ENCODE peak calls at places on chromosomes 13 and 19, in six cellular contexts. One of them, this sample, is unnamed.

GRCh38 chr19:28351761-28352160 is 861.2 kb downstream of the UQCRFS1 start:
- DNase-seq in mesendoderm: no peak
- DNase-seq in neuronal stem cell: no peak
- DNase-seq in IMR-90: no peak
- DNase-seq in mesenchymal stem cell: no peak
- DNase-seq in H1: no peak
- DNase-seq in this sample: no peak

GRCh38 chr13:76723551-76724232 is 162.5 kb downstream of the KCTD12 start:
- DNase-seq in IMR-90: peak
- DNase-seq in mesendoderm: peak
- DNase-seq in neuronal stem cell: no peak
- DNase-seq in mesenchymal stem cell: peak
- DNase-seq in H1: peak
- DNase-seq in this sample: peak

GRCh38 chr13:84137292-84137691 is 255.0 kb upstream of the SLITRK1 start:
- DNase-seq in H1: no peak
- DNase-seq in neuronal stem cell: no peak
- DNase-seq in IMR-90: no peak
- DNase-seq in mesendoderm: no peak
- DNase-seq in mesenchymal stem cell: peak
- DNase-seq in this sample: no peak

GRCh38 chr19:29596885-29597525 is 9.1 kb upstream of the POP4 start:
- DNase-seq in neuronal stem cell: peak
- DNase-seq in mesendoderm: peak
- DNase-seq in mesenchymal stem cell: peak
- DNase-seq in IMR-90: peak
- DNase-seq in H1: no peak
- DNase-seq in this sample: peak

GRCh38 chr19:17420267-17420924 is 549 bp downstream of the MVB12A start:
- DNase-seq in IMR-90: no peak
- DNase-seq in neuronal stem cell: no peak
- DNase-seq in mesendoderm: peak
- DNase-seq in mesenchymal stem cell: peak
- DNase-seq in H1: no peak
- DNase-seq in this sample: peak

GRCh38 chr19:44869728-44870470 is 21.2 kb upstream of the TOMM40 start:
- DNase-seq in neuronal stem cell: no peak
- DNase-seq in mesendoderm: no peak
- DNase-seq in IMR-90: peak
- DNase-seq in H1: no peak
- DNase-seq in mesenchymal stem cell: peak
- DNase-seq in this sample: no peak

GRCh38 chr13:109209526-109209925 is 576.9 kb downstream of the IRS2 start:
- DNase-seq in mesenchymal stem cell: no peak
- DNase-seq in H1: no peak
- DNase-seq in IMR-90: no peak
- DNase-seq in neuronal stem cell: no peak
- DNase-seq in mesendoderm: no peak
- DNase-seq in this sample: no peak

GRCh38 chr19:3479819-3480215 is 508 bp downstream of the SMIM24 start:
- DNase-seq in neuronal stem cell: no peak
- DNase-seq in mesendoderm: peak
- DNase-seq in mesenchymal stem cell: peak
- DNase-seq in H1: no peak
- DNase-seq in IMR-90: no peak
- DNase-seq in this sample: no peak

GRCh38 chr19:57305056-57305455 is 15.2 kb upstream of the ZNF543 start:
- DNase-seq in H1: no peak
- DNase-seq in neuronal stem cell: no peak
- DNase-seq in mesenchymal stem cell: peak
- DNase-seq in IMR-90: no peak
- DNase-seq in mesendoderm: no peak
- DNase-seq in this sample: no peak

GRCh38 chr19:1223018-1223855 is 14.6 kb downstream of the CBARP start:
- DNase-seq in mesenchymal stem cell: no peak
- DNase-seq in neuronal stem cell: no peak
- DNase-seq in IMR-90: peak
- DNase-seq in mesendoderm: peak
- DNase-seq in H1: no peak
- DNase-seq in this sample: peak

GRCh38 chr13:68234278-68234677 is 1004.1 kb upstream of the PCDH9 start:
- DNase-seq in neuronal stem cell: no peak
- DNase-seq in mesenchymal stem cell: peak
- DNase-seq in H1: no peak
- DNase-seq in IMR-90: no peak
- DNase-seq in mesendoderm: peak
- DNase-seq in this sample: no peak

GRCh38 chr13:41613984-41614581 is 156.7 kb downstream of the RGCC start:
- DNase-seq in mesendoderm: peak
- DNase-seq in H1: no peak
- DNase-seq in IMR-90: peak
- DNase-seq in mesenchymal stem cell: peak
- DNase-seq in neuronal stem cell: peak
- DNase-seq in this sample: peak

GRCh38 chr13:73618275-73618865 is 515.8 kb downstream of the KLF12 start:
- DNase-seq in neuronal stem cell: no peak
- DNase-seq in mesendoderm: no peak
- DNase-seq in mesenchymal stem cell: no peak
- DNase-seq in H1: no peak
- DNase-seq in IMR-90: no peak
- DNase-seq in this sample: no peak

GRCh38 chr13:98496239-98496668 is 80.7 kb downstream of the STK24 start:
- DNase-seq in IMR-90: peak
- DNase-seq in H1: no peak
- DNase-seq in mesendoderm: no peak
- DNase-seq in neuronal stem cell: no peak
- DNase-seq in mesenchymal stem cell: peak
- DNase-seq in this sample: no peak

GRCh38 chr13:48009298-48009697 is 8.2 kb upstream of the SUCLA2 start:
- DNase-seq in mesendoderm: peak
- DNase-seq in neuronal stem cell: no peak
- DNase-seq in H1: no peak
- DNase-seq in mesenchymal stem cell: peak
- DNase-seq in IMR-90: peak
- DNase-seq in this sample: peak

GRCh38 chr19:42089191-42089750 is 13.3 kb downstream of the ZNF574 start:
- DNase-seq in IMR-90: no peak
- DNase-seq in H1: no peak
- DNase-seq in mesendoderm: no peak
- DNase-seq in mesenchymal stem cell: no peak
- DNase-seq in neuronal stem cell: no peak
- DNase-seq in this sample: no peak

GRCh38 chr19:14515501-14516047 is 2.6 kb downstream of the DNAJB1 start:
- DNase-seq in mesendoderm: no peak
- DNase-seq in H1: no peak
- DNase-seq in mesenchymal stem cell: no peak
- DNase-seq in neuronal stem cell: no peak
- DNase-seq in IMR-90: peak
- DNase-seq in this sample: no peak

GRCh38 chr13:44355643-44356042 is 18.0 kb upstream of the SERP2 start:
- DNase-seq in mesenchymal stem cell: no peak
- DNase-seq in H1: no peak
- DNase-seq in neuronal stem cell: no peak
- DNase-seq in mesendoderm: no peak
- DNase-seq in IMR-90: no peak
- DNase-seq in this sample: no peak
- H3K4ac ChIP-seq in mesenchymal stem cell: no peak
- H3K4ac ChIP-seq in H1: no peak
- H3K4ac ChIP-seq in neuronal stem cell: no peak
- H3K4ac ChIP-seq in mesendoderm: no peak
- H3K4ac ChIP-seq in IMR-90: no peak
- H3K4ac ChIP-seq in this sample: no peak

DNA sequence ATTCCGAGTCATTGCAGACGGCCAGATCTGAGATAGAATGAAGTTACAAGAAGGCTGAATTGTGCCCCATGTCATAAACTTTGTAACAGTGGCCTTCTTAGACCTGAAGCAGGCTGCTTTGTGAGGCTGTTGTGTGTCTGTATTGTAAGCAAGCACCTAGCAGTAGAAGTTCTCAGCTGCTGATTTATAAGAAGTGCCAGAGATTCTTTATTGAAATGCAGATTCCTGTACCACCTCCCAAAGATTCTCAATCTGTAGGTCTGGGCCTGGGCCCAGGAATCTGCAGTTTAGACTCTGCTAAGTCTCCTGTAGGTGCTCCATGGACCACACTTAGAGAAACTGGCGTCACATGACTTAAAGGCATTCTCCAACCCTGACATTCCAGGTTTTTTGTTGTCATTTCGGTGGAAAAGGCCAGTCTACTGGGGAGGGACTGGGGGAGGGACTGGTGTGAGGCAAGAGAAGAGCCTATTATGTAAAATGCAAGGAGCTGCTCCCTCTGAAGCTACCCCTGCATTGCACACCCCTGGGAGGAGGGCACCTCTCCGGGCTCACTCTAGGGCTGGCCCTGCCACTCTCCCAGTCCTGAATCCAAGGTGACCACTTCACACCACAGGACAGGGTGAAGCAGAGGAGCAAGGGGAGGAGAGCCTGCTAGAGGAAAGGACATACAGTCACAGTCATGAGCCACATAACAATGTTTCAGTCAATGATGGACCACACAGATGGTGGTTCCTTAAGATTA is 769 bp upstream of the TMEM272 start:
- DNase-seq in mesenchymal stem cell: no peak
- DNase-seq in neuronal stem cell: no peak
- DNase-seq in H1: no peak
- DNase-seq in mesendoderm: peak
- DNase-seq in IMR-90: no peak
- DNase-seq in this sample: no peak
- H4K8ac ChIP-seq in mesenchymal stem cell: peak
- H4K8ac ChIP-seq in neuronal stem cell: no peak
- H4K8ac ChIP-seq in H1: no peak
- H4K8ac ChIP-seq in mesendoderm: no peak
- H4K8ac ChIP-seq in IMR-90: peak
- H4K8ac ChIP-seq in this sample: peak

GRCh38 chr13:35347679-35348205 is 128.7 kb downstream of the MAB21L1 start:
- DNase-seq in H1: no peak
- DNase-seq in neuronal stem cell: no peak
- DNase-seq in mesendoderm: peak
- DNase-seq in mesenchymal stem cell: no peak
- DNase-seq in IMR-90: no peak
- DNase-seq in this sample: no peak
- H3K4me3 ChIP-seq in H1: no peak
- H3K4me3 ChIP-seq in neuronal stem cell: no peak
- H3K4me3 ChIP-seq in mesendoderm: no peak
- H3K4me3 ChIP-seq in mesenchymal stem cell: no peak
- H3K4me3 ChIP-seq in IMR-90: no peak
- H3K4me3 ChIP-seq in this sample: no peak

GRCh38 chr13:95918860-95919259 is 134.3 kb downstream of the UGGT2 start:
- DNase-seq in mesenchymal stem cell: no peak
- DNase-seq in neuronal stem cell: no peak
- DNase-seq in mesendoderm: no peak
- DNase-seq in H1: no peak
- DNase-seq in IMR-90: no peak
- DNase-seq in this sample: no peak

GRCh38 chr13:95921485-95921884 is 131.7 kb downstream of the UGGT2 start:
- DNase-seq in mesenchymal stem cell: peak
- DNase-seq in H1: no peak
- DNase-seq in IMR-90: peak
- DNase-seq in mesendoderm: no peak
- DNase-seq in neuronal stem cell: no peak
- DNase-seq in this sample: peak

GRCh38 chr13:95915102-95915501 is 138.1 kb downstream of the UGGT2 start:
- DNase-seq in H1: no peak
- DNase-seq in IMR-90: no peak
- DNase-seq in mesenchymal stem cell: no peak
- DNase-seq in mesendoderm: no peak
- DNase-seq in neuronal stem cell: no peak
- DNase-seq in this sample: no peak

GRCh38 chr13:95924389-95924994 is 128.7 kb downstream of the UGGT2 start:
- DNase-seq in mesenchymal stem cell: peak
- DNase-seq in H1: no peak
- DNase-seq in IMR-90: peak
- DNase-seq in mesendoderm: peak
- DNase-seq in neuronal stem cell: no peak
- DNase-seq in this sample: peak

DNA sequence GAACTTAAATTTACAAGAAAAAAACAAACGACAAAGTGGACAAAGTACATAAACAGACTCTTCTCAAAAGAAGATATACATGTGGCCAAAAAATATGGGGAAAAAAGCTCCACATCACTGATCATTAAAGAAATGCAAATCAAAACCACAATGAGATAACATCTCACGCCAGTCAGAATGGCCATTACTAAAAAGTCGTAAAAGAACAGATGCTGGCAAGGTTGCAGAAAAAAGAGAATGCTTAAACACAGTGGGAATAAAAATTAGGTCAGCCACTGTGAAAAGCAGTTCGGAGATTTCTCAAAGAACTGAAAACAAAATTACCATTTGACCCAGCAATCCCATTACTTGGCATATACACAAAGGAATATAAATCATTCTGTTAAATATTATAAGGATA is 132.7 kb downstream of the UGGT2 start:
- DNase-seq in H1: no peak
- DNase-seq in IMR-90: no peak
- DNase-seq in mesendoderm: no peak
- DNase-seq in mesenchymal stem cell: no peak
- DNase-seq in neuronal stem cell: no peak
- DNase-seq in this sample: no peak
- H3K4ac ChIP-seq in H1: no peak
- H3K4ac ChIP-seq in IMR-90: no peak
- H3K4ac ChIP-seq in mesendoderm: no peak
- H3K4ac ChIP-seq in mesenchymal stem cell: no peak
- H3K4ac ChIP-seq in neuronal stem cell: no peak
- H3K4ac ChIP-seq in this sample: no peak